ENCODE peak calls at places on chromosomes 16 and 17, in nine cellular contexts. X is endodermal cell, V is choroid plexus epithelial cell, T is thoracic aorta, U is suprapubic skin, Y is neural progenitor cell, S is astrocyte of the spinal cord, W is bronchial epithelial cell, F is fibroblast of lung. A is an unnamed sample.

GRCh38 chr16:13421726-13422125 is 498.2 kb upstream of the ERCC4 start:
- DNase-seq in X (peak), V (no peak), T (no peak), U (no peak), Y (no peak), S (peak), W (no peak), F (peak), A (no peak)

GRCh38 chr17:19250421-19251141 is 13.4 kb downstream of the EPN2 start:
- DNase-seq in X (no peak), V (peak), T (no peak), U (no peak), Y (no peak), S (no peak), W (no peak), F (no peak), A (no peak)

GRCh38 chr17:33819539-33819938 is 435.5 kb upstream of the CCL2 start:
- DNase-seq in X (no peak), V (no peak), T (no peak), U (no peak), Y (no peak), S (no peak), W (no peak), F (no peak), A (no peak)

GRCh38 chr17:61205406-61205805 is 194.2 kb upstream of the TBX2 start:
- DNase-seq in X (no peak), V (no peak), T (no peak), U (no peak), Y (no peak), S (no peak), W (no peak), F (no peak), A (no peak)

GRCh38 chr16:66617010-66617434 is 12.5 kb downstream of the CMTM3 start:
- DNase-seq in X (peak), V (peak), T (no peak), U (no peak), Y (no peak), S (peak), W (no peak), F (peak), A (no peak)

GRCh38 chr17:51673066-51673465 is 412.7 kb downstream of the UTP18 start:
- DNase-seq in X (no peak), V (no peak), T (no peak), U (no peak), Y (no peak), S (no peak), W (peak), F (no peak), A (no peak)

GRCh38 chr16:70805787-70806186 is 4.8 kb upstream of the VAC14 start:
- DNase-seq in X (peak), V (peak), T (no peak), U (no peak), Y (no peak), S (peak), W (peak), F (peak), A (peak)

GRCh38 chr17:47946929-47947397 is 5.6 kb downstream of the PNPO start:
- DNase-seq in X (peak), V (peak), T (peak), U (peak), Y (peak), S (peak), W (peak), F (peak), A (peak)

GRCh38 chr17:76444518-76445311 is 8.2 kb downstream of the UBE2O start:
- DNase-seq in X (peak), V (peak), T (no peak), U (no peak), Y (no peak), S (peak), W (peak), F (peak), A (no peak)

GRCh38 chr16:49019081-49019633 is 262.5 kb downstream of the CBLN1 start:
- DNase-seq in X (peak), V (no peak), T (no peak), U (no peak), Y (peak), S (peak), W (no peak), F (peak), A (no peak)

GRCh38 chr17:2500446-2500845 is 11.2 kb downstream of the METTL16 start:
- DNase-seq in X (peak), V (no peak), T (no peak), U (no peak), Y (no peak), S (no peak), W (no peak), F (peak), A (no peak)

GRCh38 chr16:66399930-66400329 is 27.2 kb upstream of the BEAN1 start:
- DNase-seq in X (no peak), V (no peak), T (no peak), U (peak), Y (peak), S (no peak), W (no peak), F (no peak), A (no peak)

GRCh38 chr16:4852221-4852872 is 5.1 kb downstream of the UBN1 start:
- DNase-seq in X (no peak), V (peak), T (no peak), U (no peak), Y (no peak), S (peak), W (peak), F (peak), A (no peak)

GRCh38 chr16:8957509-8958157 is 6.1 kb downstream of the USP7 start:
- DNase-seq in X (no peak), V (no peak), T (no peak), U (no peak), Y (no peak), S (no peak), W (no peak), F (no peak), A (no peak)

GRCh38 chr16:1688807-1689560 is 10.9 kb downstream of the JPT2 start:
- DNase-seq in X (peak), V (peak), T (peak), U (no peak), Y (no peak), S (peak), W (peak), F (peak), A (no peak)

GRCh38 chr16:89435051-89435450 is 55.3 kb downstream of the ANKRD11 start:
- DNase-seq in X (no peak), V (no peak), T (no peak), U (no peak), Y (no peak), S (no peak), W (no peak), F (no peak), A (no peak)

GRCh38 chr17:4362141-4362540 is 4.3 kb downstream of the UBE2G1 start:
- DNase-seq in X (no peak), V (peak), T (no peak), U (peak), Y (no peak), S (no peak), W (no peak), F (no peak), A (no peak)

GRCh38 chr17:74686761-74687160 is 26.0 kb downstream of the CD300LF start:
- DNase-seq in X (no peak), V (no peak), T (no peak), U (no peak), Y (no peak), S (no peak), W (no peak), F (no peak), A (no peak)

GRCh38 chr16:83285921-83286320 is 521.9 kb upstream of the HSBP1 start:
- DNase-seq in X (no peak), V (no peak), T (no peak), U (no peak), Y (no peak), S (no peak), W (no peak), F (no peak), A (no peak)

GRCh38 chr16:89498839-89499238 is 8.5 kb upstream of the ANKRD11 start:
- DNase-seq in X (no peak), V (no peak), T (no peak), U (no peak), Y (no peak), S (no peak), W (no peak), F (no peak), A (peak)

GRCh38 chr16:88442811-88443576 is 10.1 kb upstream of the ZFPM1 start:
- DNase-seq in X (peak), V (peak), T (no peak), U (no peak), Y (peak), S (peak), W (peak), F (peak), A (no peak)

GRCh38 chr17:47223007-47223406 is 13.9 kb downstream of the MYL4 start:
- DNase-seq in X (no peak), V (no peak), T (no peak), U (peak), Y (no peak), S (no peak), W (peak), F (no peak), A (no peak)

GRCh38 chr16:51159864-51160263 is 8.8 kb upstream of the SALL1 start:
- DNase-seq in X (no peak), V (no peak), T (no peak), U (no peak), Y (peak), S (no peak), W (no peak), F (no peak), A (no peak)

GRCh38 chr16:51181495-51181795 is 30.4 kb upstream of the SALL1 start:
- DNase-seq in X (peak), V (no peak), T (no peak), U (no peak), Y (peak), S (no peak), W (no peak), F (peak), A (no peak)

GRCh38 chr16:16934660-16935059 is 536.1 kb downstream of the XYLT1 start:
- DNase-seq in X (no peak), V (no peak), T (no peak), U (no peak), Y (no peak), S (no peak), W (no peak), F (no peak), A (no peak)

GRCh38 chr16:74281285-74281684 is 15.3 kb upstream of the PSMD7 start:
- DNase-seq in X (peak), V (no peak), T (no peak), U (no peak), Y (peak), S (no peak), W (peak), F (no peak), A (no peak)

GRCh38 chr16:75287708-75288107 is 36.3 kb upstream of the BCAR1 start:
- DNase-seq in X (no peak), V (no peak), T (no peak), U (no peak), Y (no peak), S (no peak), W (no peak), F (no peak), A (no peak)

GRCh38 chr17:30347488-30347887 is 13.6 kb upstream of the TMIGD1 start:
- DNase-seq in X (no peak), V (no peak), T (no peak), U (no peak), Y (no peak), S (no peak), W (no peak), F (no peak), A (no peak)

GRCh38 chr16:83723901-83724300 is 83.9 kb upstream of the HSBP1 start:
- DNase-seq in X (no peak), V (no peak), T (no peak), U (peak), Y (no peak), S (no peak), W (no peak), F (peak), A (no peak)

GRCh38 chr16:55035956-55036355 is 105.3 kb downstream of the IRX5 start:
- DNase-seq in X (peak), V (no peak), T (no peak), U (peak), Y (no peak), S (peak), W (peak), F (peak), A (no peak)

GRCh38 chr16:22890976-22891375 is 77.0 kb downstream of the HS3ST2 start:
- DNase-seq in X (no peak), V (no peak), T (no peak), U (no peak), Y (no peak), S (no peak), W (peak), F (no peak), A (no peak)

GRCh38 chr17:48483471-48484131 is 47.2 kb downstream of the HOXB1 start:
- DNase-seq in X (peak), V (peak), T (no peak), U (no peak), Y (no peak), S (peak), W (peak), F (peak), A (peak)

DNA sequence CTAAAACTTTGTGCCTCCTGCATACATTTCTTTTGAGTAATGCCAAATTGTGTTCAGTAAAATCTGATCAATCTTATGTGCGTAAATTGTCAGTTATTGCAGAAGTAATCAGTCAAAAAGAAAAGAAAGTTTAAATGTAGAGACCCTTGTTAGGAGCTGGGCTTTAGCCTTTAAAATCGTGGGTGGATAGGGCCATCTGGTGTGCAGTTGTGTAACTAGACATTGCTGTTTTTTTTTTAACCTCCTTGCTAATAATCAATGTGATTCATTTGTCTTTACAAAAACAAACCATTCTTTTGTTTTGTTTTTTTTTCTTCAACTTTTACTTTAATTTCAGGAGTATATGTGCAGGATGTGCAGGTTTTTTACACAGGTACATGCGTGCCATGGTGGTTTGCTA is 5.3 kb upstream of the WWOX start:
- DNase-seq in X (no peak), V (peak), T (no peak), U (no peak), Y (no peak), S (no peak), W (no peak), F (no peak), A (no peak)
- TF ChIP-seq CTCF in X (peak), V (peak), T (no peak), U (no peak), Y (peak), S (no peak), W (no peak), F (no peak), A (no peak)

GRCh38 chr17:69188064-69188463 is 40.6 kb downstream of the ABCA10 start:
- DNase-seq in X (no peak), V (no peak), T (no peak), U (no peak), Y (no peak), S (no peak), W (no peak), F (no peak), A (no peak)
- H3K4me3 ChIP-seq in X (no peak), V (no peak), T (no peak), U (no peak), Y (no peak), S (no peak), W (no peak), F (no peak), A (no peak)

DNA sequence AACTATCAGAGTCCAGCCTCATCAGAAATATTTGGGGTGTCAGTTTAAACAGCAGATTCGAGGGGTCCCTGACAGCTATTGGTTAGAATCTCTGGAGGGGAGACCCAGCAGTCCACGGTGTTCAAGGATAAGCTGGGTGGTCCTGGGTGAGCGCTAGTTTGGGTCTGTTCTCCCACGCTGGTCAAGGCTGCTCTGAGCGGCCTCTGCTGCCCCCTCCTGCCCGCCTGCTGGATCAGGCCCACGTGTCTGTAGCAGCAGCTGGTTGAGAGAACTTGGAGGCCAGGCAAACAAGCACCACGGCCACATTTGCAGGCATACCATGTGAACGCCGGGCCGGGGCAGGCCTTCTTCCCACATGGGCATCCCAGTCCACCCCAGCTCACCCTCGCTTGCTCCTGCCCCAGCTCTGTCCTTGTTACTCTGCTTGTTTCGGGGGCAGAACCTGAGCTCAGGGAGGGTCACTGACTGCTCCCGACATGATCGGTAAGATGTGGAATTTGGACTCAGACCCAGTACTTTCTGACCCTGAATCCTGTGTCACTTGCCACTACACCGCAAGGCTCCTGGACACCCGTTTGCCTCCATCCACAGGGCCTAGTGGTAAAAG is 7.4 kb downstream of the FOXF1 start:
- DNase-seq in X (peak), V (peak), T (no peak), U (no peak), Y (peak), S (peak), W (peak), F (peak), A (no peak)
- TF ChIP-seq CTCF in X (peak), V (peak), T (peak), U (peak), Y (peak), S (peak), W (peak), F (peak), A (peak)

GRCh38 chr17:44110011-44110686 is 13.3 kb downstream of the HDAC5 start:
- DNase-seq in X (no peak), V (no peak), T (no peak), U (no peak), Y (no peak), S (no peak), W (no peak), F (no peak), A (no peak)
- H3K4me3 ChIP-seq in X (no peak), V (no peak), T (peak), U (peak), Y (no peak), S (peak), W (no peak), F (peak), A (peak)

DNA sequence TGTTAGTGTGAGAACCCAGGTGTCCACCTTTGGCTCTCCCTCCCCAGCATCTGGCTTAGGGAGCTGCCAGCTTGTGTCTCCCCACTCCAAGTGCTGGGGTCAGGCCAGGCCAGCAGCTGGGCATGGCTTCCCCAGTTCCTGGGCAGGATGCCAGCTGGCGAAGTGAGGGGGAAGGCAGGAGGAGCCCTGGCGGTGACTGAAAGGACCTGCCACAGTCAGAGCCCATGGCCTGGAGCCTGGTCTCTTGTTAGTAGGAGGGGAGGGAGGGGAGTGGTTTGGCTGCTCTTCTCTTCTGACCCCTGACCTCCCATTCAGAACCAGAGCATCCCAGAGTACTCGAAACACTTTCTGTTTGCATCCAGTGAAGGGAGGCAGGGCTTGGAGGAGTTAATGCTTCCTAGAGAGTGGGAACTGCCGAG is 586 bp downstream of the CHD3 start:
- DNase-seq in X (peak), V (peak), T (peak), U (peak), Y (peak), S (peak), W (peak), F (peak), A (no peak)
- TF ChIP-seq CTCF in X (peak), V (peak), T (peak), U (no peak), Y (peak), S (peak), W (peak), F (peak), A (peak)

GRCh38 chr17:1186214-1186820 is 6.5 kb upstream of the ABR start:
- DNase-seq in X (no peak), V (peak), T (no peak), U (no peak), Y (no peak), S (peak), W (peak), F (peak), A (no peak)

GRCh38 chr17:1188812-1189211 is 9.0 kb upstream of the ABR start:
- DNase-seq in X (no peak), V (no peak), T (peak), U (peak), Y (no peak), S (no peak), W (no peak), F (peak), A (no peak)

GRCh38 chr17:1182831-1183578 is 3.2 kb upstream of the ABR start:
- DNase-seq in X (no peak), V (peak), T (no peak), U (no peak), Y (peak), S (peak), W (no peak), F (no peak), A (no peak)

GRCh38 chr17:1181769-1182137 is 2.0 kb upstream of the ABR start:
- DNase-seq in X (no peak), V (peak), T (no peak), U (no peak), Y (no peak), S (peak), W (peak), F (peak), A (peak)

GRCh38 chr17:1186923-1187771 is 7.4 kb upstream of the ABR start:
- DNase-seq in X (peak), V (peak), T (no peak), U (peak), Y (peak), S (peak), W (peak), F (peak), A (peak)
- H3K4me3 ChIP-seq in X (no peak), V (peak), T (peak), U (peak), Y (no peak), S (no peak), W (no peak), F (no peak), A (peak)